ENCODE peak calls at places on chromosome 2, in six cellular contexts. One of them, this sample, is unnamed.

GRCh38 chr2:21422724-21423522 is 299.2 kb downstream of the TDRD15 start:
- DNase-seq in GM19239: no peak
- DNase-seq in left cardiac atrium: no peak
- DNase-seq in hypothalamus: no peak
- DNase-seq in uterus: no peak
- DNase-seq in AG08396: no peak
- DNase-seq in this sample: no peak

GRCh38 chr2:104944495-104944894 is 90.6 kb downstream of the POU3F3 start:
- DNase-seq in GM19239: no peak
- DNase-seq in left cardiac atrium: no peak
- DNase-seq in hypothalamus: no peak
- DNase-seq in uterus: no peak
- DNase-seq in AG08396: no peak
- DNase-seq in this sample: no peak

GRCh38 chr2:5696741-5697521 is 4.7 kb downstream of the SOX11 start:
- DNase-seq in GM19239: no peak
- DNase-seq in left cardiac atrium: no peak
- DNase-seq in hypothalamus: no peak
- DNase-seq in uterus: no peak
- DNase-seq in AG08396: peak; percentile 55
- DNase-seq in this sample: no peak

GRCh38 chr2:231369580-231370428 is 25.7 kb upstream of the B3GNT7 start:
- DNase-seq in GM19239: no peak
- DNase-seq in left cardiac atrium: no peak
- DNase-seq in hypothalamus: no peak
- DNase-seq in uterus: no peak
- DNase-seq in AG08396: no peak
- DNase-seq in this sample: no peak

GRCh38 chr2:64120008-64120407 is 24.2 kb downstream of the PELI1 start:
- DNase-seq in GM19239: no peak
- DNase-seq in left cardiac atrium: no peak
- DNase-seq in hypothalamus: no peak
- DNase-seq in uterus: no peak
- DNase-seq in AG08396: no peak
- DNase-seq in this sample: no peak

GRCh38 chr2:241796610-241797138 is 12.3 kb upstream of the NEU4 start:
- DNase-seq in GM19239: no peak
- DNase-seq in left cardiac atrium: no peak
- DNase-seq in hypothalamus: no peak
- DNase-seq in uterus: peak; percentile 10
- DNase-seq in AG08396: no peak
- DNase-seq in this sample: no peak

GRCh38 chr2:231187736-231188505 is 10.5 kb upstream of the ARMC9 start:
- DNase-seq in GM19239: no peak
- DNase-seq in left cardiac atrium: peak; percentile 89
- DNase-seq in hypothalamus: no peak
- DNase-seq in uterus: no peak
- DNase-seq in AG08396: peak; percentile 45
- DNase-seq in this sample: no peak

GRCh38 chr2:169365093-169365483 is 2.8 kb upstream of the LRP2 start:
- DNase-seq in GM19239: no peak
- DNase-seq in left cardiac atrium: no peak
- DNase-seq in hypothalamus: no peak
- DNase-seq in uterus: no peak
- DNase-seq in AG08396: no peak
- DNase-seq in this sample: no peak

GRCh38 chr2:46487667-46488333 is 8.4 kb downstream of the TMEM247 start:
- DNase-seq in GM19239: no peak
- DNase-seq in left cardiac atrium: peak; percentile 88
- DNase-seq in hypothalamus: no peak
- DNase-seq in uterus: peak; percentile 76
- DNase-seq in AG08396: peak; percentile 85
- DNase-seq in this sample: no peak

GRCh38 chr2:159584796-159585195 is 31.6 kb downstream of the BAZ2B start:
- DNase-seq in GM19239: no peak
- DNase-seq in left cardiac atrium: no peak
- DNase-seq in hypothalamus: no peak
- DNase-seq in uterus: no peak
- DNase-seq in AG08396: no peak
- DNase-seq in this sample: no peak

GRCh38 chr2:16051841-16052564 is 111.7 kb downstream of the MYCN start:
- DNase-seq in GM19239: no peak
- DNase-seq in left cardiac atrium: no peak
- DNase-seq in hypothalamus: no peak
- DNase-seq in uterus: no peak
- DNase-seq in AG08396: no peak
- DNase-seq in this sample: no peak

GRCh38 chr2:50951416-50951815 is 80.5 kb downstream of the NRXN1 start:
- DNase-seq in GM19239: no peak
- DNase-seq in left cardiac atrium: no peak
- DNase-seq in hypothalamus: no peak
- DNase-seq in uterus: no peak
- DNase-seq in AG08396: no peak
- DNase-seq in this sample: no peak

GRCh38 chr2:31333046-31333445 is 81.5 kb downstream of the XDH start:
- DNase-seq in GM19239: no peak
- DNase-seq in left cardiac atrium: no peak
- DNase-seq in hypothalamus: no peak
- DNase-seq in uterus: no peak
- DNase-seq in AG08396: no peak
- DNase-seq in this sample: no peak

GRCh38 chr2:74440378-74441110 is 1.2 kb downstream of the RTKN start:
- DNase-seq in GM19239: peak; percentile 98
- DNase-seq in left cardiac atrium: peak; percentile 93
- DNase-seq in hypothalamus: peak; percentile 90
- DNase-seq in uterus: peak; percentile 82
- DNase-seq in AG08396: peak; percentile 99
- DNase-seq in this sample: peak; percentile 91

GRCh38 chr2:108267117-108267516 is 21.6 kb upstream of the SULT1C2 start:
- DNase-seq in GM19239: no peak
- DNase-seq in left cardiac atrium: no peak
- DNase-seq in hypothalamus: no peak
- DNase-seq in uterus: peak; percentile 31
- DNase-seq in AG08396: no peak
- DNase-seq in this sample: no peak

GRCh38 chr2:179985163-179985820 is 21.8 kb downstream of the CWC22 start:
- DNase-seq in GM19239: no peak
- DNase-seq in left cardiac atrium: no peak
- DNase-seq in hypothalamus: no peak
- DNase-seq in uterus: no peak
- DNase-seq in AG08396: no peak
- DNase-seq in this sample: no peak

GRCh38 chr2:28602751-28603639 is 107.1 kb downstream of the PLB1 start:
- DNase-seq in GM19239: no peak
- DNase-seq in left cardiac atrium: no peak
- DNase-seq in hypothalamus: no peak
- DNase-seq in uterus: no peak
- DNase-seq in AG08396: no peak
- DNase-seq in this sample: no peak

GRCh38 chr2:160224060-160224459 is 24.0 kb upstream of the ITGB6 start:
- DNase-seq in GM19239: peak; percentile 56
- DNase-seq in left cardiac atrium: no peak
- DNase-seq in hypothalamus: no peak
- DNase-seq in uterus: no peak
- DNase-seq in AG08396: peak; percentile 72
- DNase-seq in this sample: no peak

GRCh38 chr2:217795067-217795466 is 207.7 kb downstream of the TNS1 start:
- DNase-seq in GM19239: no peak
- DNase-seq in left cardiac atrium: no peak
- DNase-seq in hypothalamus: no peak
- DNase-seq in uterus: no peak
- DNase-seq in AG08396: no peak
- DNase-seq in this sample: no peak

GRCh38 chr2:120647487-120647886 is 88.2 kb upstream of the GLI2 start:
- DNase-seq in GM19239: no peak
- DNase-seq in left cardiac atrium: no peak
- DNase-seq in hypothalamus: no peak
- DNase-seq in uterus: no peak
- DNase-seq in AG08396: peak; percentile 63
- DNase-seq in this sample: no peak